ENCODE peak calls at places on chromosome 11, in nine cellular contexts. D is astrocyte of the spinal cord, B is bronchial epithelial cell, U is pancreas, T is psoas muscle, J is osteocyte, C is GM10248, I is GM12865, Y is AG10803. H is an unnamed sample.

GRCh38 chr11:113806403-113806802 is 26.8 kb downstream of the CLDN25 start:
- DNase-seq in D (no peak), B (peak; percentile 29), U (no peak), T (no peak), J (no peak), C (peak; percentile 43), I (peak; percentile 55), Y (peak; percentile 4), H (no peak)

GRCh38 chr11:130830563-130830950 is 85.7 kb downstream of the SNX19 start:
- DNase-seq in D (no peak), B (no peak), U (no peak), T (no peak), J (no peak), C (no peak), I (no peak), Y (no peak), H (no peak)

GRCh38 chr11:68839953-68840641 is 1.6 kb downstream of the CPT1A start:
- DNase-seq in D (peak; percentile 44), B (no peak), U (no peak), T (no peak), J (no peak), C (no peak), I (peak; percentile 74), Y (peak; percentile 24), H (no peak)

GRCh38 chr11:55791606-55792005 is 3.8 kb upstream of the OR5D14 start:
- DNase-seq in D (no peak), B (no peak), U (no peak), T (no peak), J (no peak), C (no peak), I (no peak), Y (no peak), H (no peak)

GRCh38 chr11:47864910-47865309 is 16.8 kb upstream of the NUP160 start:
- DNase-seq in D (no peak), B (no peak), U (no peak), T (no peak), J (no peak), C (no peak), I (no peak), Y (peak; percentile 12), H (no peak)

GRCh38 chr11:6002202-6002699 is 4.5 kb downstream of the OR56A4 start:
- DNase-seq in D (no peak), B (no peak), U (no peak), T (no peak), J (no peak), C (no peak), I (no peak), Y (no peak), H (no peak)

GRCh38 chr11:102831128-102831708 is 12.2 kb downstream of the MMP3 start:
- DNase-seq in D (peak; percentile 59), B (no peak), U (peak; percentile 27), T (peak; percentile 64), J (no peak), C (peak; percentile 22), I (peak; percentile 23), Y (peak; percentile 67), H (no peak)

GRCh38 chr11:101082813-101083212 is 46.8 kb downstream of the PGR start:
- DNase-seq in D (no peak), B (no peak), U (peak; percentile 21), T (no peak), J (no peak), C (no peak), I (no peak), Y (no peak), H (no peak)

GRCh38 chr11:134754196-134754822 is 342.3 kb upstream of the B3GAT1 start:
- DNase-seq in D (no peak), B (no peak), U (no peak), T (no peak), J (peak; percentile 57), C (peak; percentile 5), I (no peak), Y (no peak), H (no peak)

GRCh38 chr11:44559207-44559943 is 6.1 kb upstream of the CD82 start:
- DNase-seq in D (no peak), B (no peak), U (no peak), T (no peak), J (no peak), C (no peak), I (peak; percentile 92), Y (no peak), H (no peak)

GRCh38 chr11:128563942-128564641 is 23.3 kb downstream of the ETS1 start:
- DNase-seq in D (no peak), B (no peak), U (no peak), T (no peak), J (no peak), C (no peak), I (no peak), Y (no peak), H (no peak)

GRCh38 chr11:96014234-96014633 is 90.3 kb upstream of the MTMR2 start:
- DNase-seq in D (peak; percentile 65), B (peak; percentile 59), U (no peak), T (no peak), J (no peak), C (peak; percentile 12), I (peak; percentile 48), Y (peak; percentile 60), H (no peak)

GRCh38 chr11:63920870-63921417 is 4.0 kb upstream of the RCOR2 start:
- DNase-seq in D (no peak), B (no peak), U (peak; percentile 71), T (no peak), J (no peak), C (peak; percentile 71), I (peak; percentile 43), Y (no peak), H (no peak)

GRCh38 chr11:859394-860131 is 16.9 kb downstream of the TSPAN4 start:
- DNase-seq in D (peak; percentile 84), B (peak; percentile 67), U (no peak), T (peak; percentile 83), J (no peak), C (no peak), I (no peak), Y (peak; percentile 67), H (no peak)

GRCh38 chr11:112513417-112513816 is 252.8 kb upstream of the PLET1 start:
- DNase-seq in D (no peak), B (no peak), U (no peak), T (no peak), J (no peak), C (no peak), I (peak; percentile 16), Y (no peak), H (no peak)

GRCh38 chr11:84022221-84022620 is 736.1 kb upstream of the CCDC90B start:
- DNase-seq in D (peak; percentile 9), B (no peak), U (no peak), T (no peak), J (no peak), C (no peak), I (no peak), Y (no peak), H (no peak)

GRCh38 chr11:94417386-94417987 is 16.3 kb upstream of the GPR83 start:
- DNase-seq in D (peak; percentile 63), B (peak; percentile 34), U (no peak), T (no peak), J (no peak), C (no peak), I (peak; percentile 12), Y (peak; percentile 52), H (no peak)

GRCh38 chr11:63709336-63709735 is 28.0 kb downstream of the RTN3 start:
- DNase-seq in D (no peak), B (no peak), U (no peak), T (no peak), J (no peak), C (no peak), I (no peak), Y (no peak), H (no peak)

DNA sequence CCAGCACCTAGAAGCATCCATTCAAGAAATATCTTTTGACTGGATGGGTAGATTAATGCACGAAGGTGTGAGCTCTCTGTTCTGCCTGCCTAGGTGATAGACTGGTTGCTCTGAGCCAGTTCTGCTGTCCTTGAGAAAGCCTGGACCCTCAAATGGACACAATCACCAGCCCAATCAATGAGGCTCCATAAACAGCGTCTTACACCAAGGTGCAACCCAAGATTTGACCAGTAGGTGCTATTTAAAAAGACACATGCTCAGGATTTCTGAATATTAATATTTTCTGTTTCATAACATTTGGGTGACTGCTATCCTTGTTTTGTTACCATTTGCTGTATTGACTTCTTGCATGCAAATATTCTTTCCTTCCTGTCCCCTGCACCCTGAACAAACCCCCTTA is 39.0 kb downstream of the PAMR1 start:
- DNase-seq in D (no peak), B (no peak), U (no peak), T (no peak), J (no peak), C (no peak), I (no peak), Y (no peak), H (no peak)
- TF ChIP-seq CTCF in D (peak; percentile 11), B (no peak), U (no peak), T (peak; percentile 6), J (no peak), C (no peak), I (peak; percentile 2), Y (no peak), H (no peak)

GRCh38 chr11:8099291-8099899 is 18.4 kb downstream of the TUB start:
- DNase-seq in D (peak; percentile 88), B (peak; percentile 74), U (no peak), T (peak; percentile 85), J (peak; percentile 90), C (peak; percentile 66), I (peak; percentile 77), Y (peak; percentile 82), H (no peak)
- TF ChIP-seq CTCF in D (peak; percentile 87), B (peak; percentile 78), U (peak; percentile 72), T (peak; percentile 83), J (peak; percentile 95), C (peak; percentile 87), I (peak; percentile 76), Y (peak; percentile 88), H (peak; percentile 96)

GRCh38 chr11:8665222-8665621 is 17.2 kb downstream of the TRIM66 start:
- DNase-seq in D (no peak), B (no peak), U (no peak), T (no peak), J (no peak), C (no peak), I (no peak), Y (no peak), H (no peak)
- TF ChIP-seq CTCF in D (no peak), B (no peak), U (no peak), T (no peak), J (no peak), C (no peak), I (no peak), Y (no peak), H (no peak)

DNA sequence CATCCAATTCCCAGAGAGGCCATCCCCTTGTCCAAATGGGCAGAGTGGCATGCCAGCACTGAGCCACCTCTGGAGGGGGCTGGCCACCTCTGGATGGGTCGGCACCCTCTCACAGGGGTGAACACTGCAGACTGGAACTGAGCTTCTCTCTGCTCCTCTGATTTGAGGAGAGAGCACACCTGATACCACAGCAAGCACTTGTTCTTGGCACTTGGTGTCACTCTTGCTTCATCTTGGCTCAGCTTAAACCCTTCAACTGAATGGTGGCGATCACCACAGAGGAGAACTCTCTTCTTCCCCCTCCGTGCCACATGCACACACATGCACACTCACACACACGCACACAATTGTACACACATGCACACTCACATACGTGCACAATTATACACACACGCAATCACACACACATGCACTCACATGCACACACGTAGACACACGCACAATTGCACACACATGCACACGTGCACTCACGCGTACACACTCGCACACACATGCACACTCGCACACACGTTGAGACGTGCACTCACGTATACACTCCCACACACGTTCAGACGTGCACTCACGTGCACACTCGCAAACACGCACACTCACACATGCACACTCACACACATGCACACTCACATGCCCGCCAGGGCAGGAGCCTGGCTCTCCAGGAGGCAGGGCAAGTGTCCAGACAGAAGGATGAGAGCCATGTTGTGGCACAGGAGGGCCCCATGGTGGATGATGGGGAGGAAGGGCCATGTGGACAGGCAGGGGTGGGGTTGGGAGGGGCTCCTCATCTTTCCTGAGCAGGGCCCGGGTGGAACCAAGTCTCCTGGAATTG is 23.4 kb downstream of the OVOL1 start:
- DNase-seq in D (no peak), B (no peak), U (no peak), T (no peak), J (no peak), C (no peak), I (peak; percentile 26), Y (no peak), H (no peak)
- TF ChIP-seq CTCF in D (no peak), B (no peak), U (no peak), T (no peak), J (no peak), C (no peak), I (no peak), Y (no peak), H (no peak)